ENCODE peak calls at places on chromosomes 6 and 20, in four cellular contexts. X, K, I and J are unnamed samples.

GRCh38 chr6:129865013-129865412 is 3.9 kb upstream of the TMEM244 start:
- DNase-seq in X (peak), I (no peak), K (no peak), J (no peak)

GRCh38 chr6:96032646-96033045 is 16.9 kb downstream of the FUT9 start:
- DNase-seq in X (no peak), I (no peak), K (no peak), J (no peak)

GRCh38 chr6:124882580-124883393 is 79.5 kb upstream of the RNF217 start:
- DNase-seq in X (no peak), I (no peak), K (no peak), J (no peak)

GRCh38 chr6:24936641-24937317 is 1.0 kb upstream of the RIPOR2 start:
- DNase-seq in I (no peak), X (no peak), K (no peak), J (no peak)

GRCh38 chr6:134683783-134684765 is 265.8 kb downstream of the ALDH8A1 start:
- DNase-seq in I (no peak), K (no peak), X (no peak), J (no peak)

GRCh38 chr6:119676971-119677370 is 327.4 kb upstream of the MAN1A1 start:
- DNase-seq in K (no peak), I (no peak), X (no peak), J (no peak)

GRCh38 chr6:70874181-70874913 is 82.5 kb downstream of the B3GAT2 start:
- DNase-seq in X (no peak), I (no peak), K (no peak), J (no peak)

GRCh38 chr20:31566658-31567379 is 38.3 kb upstream of the ID1 start:
- DNase-seq in K (peak), X (no peak), I (peak), J (no peak)

GRCh38 chr20:22825076-22825475 is 210.0 kb upstream of the SSTR4 start:
- DNase-seq in I (no peak), X (no peak), K (no peak), J (no peak)

GRCh38 chr6:18031680-18032256 is 44.3 kb upstream of the KIF13A start:
- DNase-seq in K (no peak), X (no peak), I (no peak), J (no peak)

GRCh38 chr20:43544501-43544900 is 14.3 kb upstream of the SGK2 start:
- DNase-seq in X (no peak), I (no peak), K (no peak), J (no peak)

GRCh38 chr6:73710470-73710869 is 14.5 kb downstream of the CD109 start:
- DNase-seq in X (no peak), K (no peak), I (no peak), J (no peak)

GRCh38 chr20:62269871-62270270 is 31.6 kb downstream of the OSBPL2 start:
- DNase-seq in X (peak), I (no peak), K (no peak), J (no peak)

GRCh38 chr6:154229796-154230195 is 126.8 kb downstream of the IPCEF1 start:
- DNase-seq in X (no peak), I (no peak), K (no peak), J (no peak)

GRCh38 chr20:48761023-48761785 is 66.6 kb downstream of the PREX1 start:
- DNase-seq in X (no peak), K (no peak), I (no peak), J (no peak)

GRCh38 chr20:58088625-58089024 is 139.8 kb downstream of the ANKRD60 start:
- DNase-seq in I (no peak), K (no peak), X (no peak), J (no peak)

GRCh38 chr20:14494355-14494754 is 156.9 kb upstream of the FLRT3 start:
- DNase-seq in X (no peak), I (no peak), K (no peak), J (no peak)

GRCh38 chr6:14682821-14683220 is 563.0 kb upstream of the JARID2 start:
- DNase-seq in K (no peak), X (no peak), I (no peak), J (no peak)

GRCh38 chr6:157798851-157799250 is 24.2 kb upstream of the SNX9 start:
- DNase-seq in I (no peak), K (no peak), X (no peak), J (no peak)

GRCh38 chr20:53748176-53748575 is 154.5 kb upstream of the ZNF217 start:
- DNase-seq in I (no peak), K (no peak), X (no peak), J (no peak)

GRCh38 chr6:85085875-85086274 is 321.5 kb upstream of the TBX18 start:
- DNase-seq in I (no peak), X (no peak), K (no peak), J (no peak)

GRCh38 chr6:1297746-1298145 is 14.2 kb upstream of the FOXQ1 start:
- DNase-seq in I (no peak), K (no peak), X (no peak), J (no peak)

GRCh38 chr6:148231572-148231971 is 111.1 kb upstream of the SASH1 start:
- DNase-seq in K (no peak), X (no peak), I (no peak), J (no peak)

GRCh38 chr6:2970034-2970685 is 1.2 kb downstream of the SERPINB6 start:
- DNase-seq in I (no peak), K (no peak), X (no peak), J (peak)

GRCh38 chr6:51684038-51684437 is 403.4 kb downstream of the PKHD1 start:
- DNase-seq in I (no peak), X (no peak), K (no peak), J (no peak)

GRCh38 chr6:73585566-73586415 is 65.0 kb upstream of the EEF1A1 start:
- DNase-seq in X (peak), I (no peak), K (no peak), J (no peak)

GRCh38 chr6:151452750-151453427 is 963 bp upstream of the RMND1 start:
- DNase-seq in I (no peak), K (no peak), X (no peak), J (peak)

GRCh38 chr6:149451361-149452061 is 33.3 kb downstream of the ZC3H12D start:
- DNase-seq in K (peak), I (peak), X (no peak), J (no peak)

GRCh38 chr6:139590206-139590605 is 215.8 kb upstream of the CITED2 start:
- DNase-seq in I (no peak), K (no peak), X (no peak), J (no peak)

GRCh38 chr20:47358672-47359532 is 2.4 kb upstream of the ZMYND8 start:
- DNase-seq in I (peak), X (peak), K (no peak), J (peak)

GRCh38 chr6:8177721-8178120 is 75.4 kb upstream of the EEF1E1 start:
- DNase-seq in X (no peak), K (no peak), I (no peak), J (no peak)

GRCh38 chr20:31695849-31696804 is 26.5 kb downstream of the BCL2L1 start:
- DNase-seq in X (no peak), K (no peak), I (no peak), J (no peak)

GRCh38 chr6:142307963-142308748 is 6.3 kb downstream of the ADGRG6 start:
- DNase-seq in K (no peak), I (no peak), X (no peak), J (no peak)

GRCh38 chr6:20542927-20543602 is 8.8 kb downstream of the CDKAL1 start:
- DNase-seq in I (no peak), X (no peak), K (no peak), J (no peak)

GRCh38 chr20:37282558-37282957 is 6.9 kb upstream of the MANBAL start:
- DNase-seq in X (no peak), K (no peak), I (no peak), J (no peak)

GRCh38 chr20:36098364-36098763 is 56.2 kb upstream of the EPB41L1 start:
- DNase-seq in X (no peak), I (no peak), K (no peak), J (no peak)

GRCh38 chr20:36102809-36103596 is 51.5 kb upstream of the EPB41L1 start:
- DNase-seq in X (no peak), K (no peak), I (no peak), J (no peak)

GRCh38 chr20:36099106-36099505 is 55.4 kb upstream of the EPB41L1 start:
- DNase-seq in K (no peak), I (no peak), X (no peak), J (no peak)

GRCh38 chr20:36102306-36102705 is 52.2 kb upstream of the EPB41L1 start:
- DNase-seq in I (no peak), X (no peak), K (no peak), J (no peak)

DNA sequence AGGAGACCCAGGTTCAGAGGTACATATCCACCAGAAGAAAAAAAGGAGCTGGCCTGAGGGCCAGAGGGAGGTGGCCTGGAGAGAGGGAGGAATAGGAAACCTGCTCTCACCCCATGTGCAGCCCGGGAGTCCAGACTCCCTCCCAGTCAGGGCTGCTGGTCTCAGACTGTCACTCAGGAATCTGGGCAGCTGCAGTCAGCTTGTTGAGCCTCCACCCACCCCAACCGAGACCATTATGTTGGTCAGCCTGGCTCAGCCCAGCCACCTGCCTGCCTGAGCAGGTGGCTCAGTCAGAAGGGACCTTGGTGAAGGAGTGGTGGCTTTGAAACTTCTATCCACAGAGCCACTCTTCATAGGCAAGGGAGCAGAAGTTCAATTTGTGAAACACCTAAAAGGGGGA is 53.3 kb upstream of the EPB41L1 start:
- DNase-seq in I (no peak), X (no peak), K (no peak), J (no peak)
- TF ChIP-seq TEAD4 in I (no peak), X (no peak), K (no peak), J (no peak)

DNA sequence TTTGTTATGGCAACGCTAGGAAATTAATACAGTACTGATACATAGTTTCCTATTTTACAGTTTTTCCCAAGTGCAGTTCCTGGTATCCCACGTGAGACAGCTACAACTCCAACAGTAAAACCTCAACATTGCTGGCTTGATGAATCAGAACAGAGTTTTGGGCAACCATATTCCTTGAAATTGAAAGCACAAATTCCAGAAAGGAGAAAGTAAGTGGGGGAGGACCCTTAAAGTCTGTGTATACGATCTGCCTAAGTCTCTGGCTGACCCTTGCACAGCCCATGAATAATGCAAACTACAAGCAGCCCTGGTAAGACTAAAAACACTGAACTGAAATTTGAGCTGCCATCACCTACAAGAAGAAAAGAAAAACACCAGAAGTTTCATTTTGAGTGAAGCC is 505.0 kb upstream of the NRSN1 start:
- DNase-seq in I (no peak), K (no peak), X (no peak), J (no peak)
- TF ChIP-seq TEAD4 in I (no peak), K (no peak), X (no peak), J (no peak)

GRCh38 chr6:159196430-159196829 is 27.2 kb downstream of the FNDC1 start:
- DNase-seq in I (no peak), K (no peak), X (no peak), J (no peak)
- TF ChIP-seq TEAD4 in I (no peak), K (no peak), X (no peak), J (no peak)

DNA sequence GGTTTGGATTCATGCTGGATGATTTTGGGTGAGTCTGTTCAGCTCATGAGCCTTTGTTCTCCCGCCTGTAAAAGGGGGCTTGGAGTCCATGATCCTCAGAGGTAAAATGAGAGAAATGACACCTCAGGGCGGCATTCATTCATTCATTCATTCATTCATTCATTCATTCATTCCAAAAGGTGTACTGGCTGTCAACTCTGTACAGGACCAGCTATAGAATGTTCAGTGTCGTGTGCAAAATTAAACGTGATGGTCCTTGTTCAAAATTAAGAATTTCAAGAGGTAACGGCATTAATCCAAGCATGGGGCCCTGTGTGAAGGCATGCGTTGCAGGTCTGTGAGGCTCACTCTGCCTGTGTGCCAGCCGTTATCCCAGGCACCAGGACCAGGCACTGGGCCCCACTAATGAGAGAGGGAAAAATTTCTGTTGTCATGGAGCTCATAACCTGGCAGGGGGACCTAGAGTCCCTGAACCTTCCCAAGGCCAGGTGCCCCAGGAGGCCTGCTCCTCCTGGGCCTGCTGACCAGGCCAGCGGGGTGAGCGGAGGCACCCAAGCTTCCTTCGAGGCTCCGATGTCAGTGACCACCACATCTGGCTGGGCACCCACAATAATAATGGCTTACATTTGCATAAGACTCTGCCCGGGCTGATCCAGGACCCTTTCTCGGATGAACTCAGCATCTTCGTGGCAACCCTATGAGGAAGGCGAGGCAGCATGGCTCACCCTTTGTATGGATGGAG is 53.2 kb downstream of the CEBPB start:
- DNase-seq in I (no peak), X (no peak), K (no peak), J (no peak)
- TF ChIP-seq TEAD4 in I (no peak), X (no peak), K (no peak), J (no peak)

GRCh38 chr6:79215233-79215824 is 19.2 kb downstream of the HMGN3 start:
- DNase-seq in K (no peak), I (no peak), X (no peak), J (no peak)
- TF ChIP-seq TEAD4 in K (no peak), I (no peak), X (no peak), J (no peak)

GRCh38 chr6:12767016-12767415 is 50.4 kb downstream of the PHACTR1 start:
- DNase-seq in X (no peak), I (no peak), K (no peak), J (no peak)

GRCh38 chr6:12766365-12766764 is 49.8 kb downstream of the PHACTR1 start:
- DNase-seq in I (no peak), K (no peak), X (no peak), J (no peak)

DNA sequence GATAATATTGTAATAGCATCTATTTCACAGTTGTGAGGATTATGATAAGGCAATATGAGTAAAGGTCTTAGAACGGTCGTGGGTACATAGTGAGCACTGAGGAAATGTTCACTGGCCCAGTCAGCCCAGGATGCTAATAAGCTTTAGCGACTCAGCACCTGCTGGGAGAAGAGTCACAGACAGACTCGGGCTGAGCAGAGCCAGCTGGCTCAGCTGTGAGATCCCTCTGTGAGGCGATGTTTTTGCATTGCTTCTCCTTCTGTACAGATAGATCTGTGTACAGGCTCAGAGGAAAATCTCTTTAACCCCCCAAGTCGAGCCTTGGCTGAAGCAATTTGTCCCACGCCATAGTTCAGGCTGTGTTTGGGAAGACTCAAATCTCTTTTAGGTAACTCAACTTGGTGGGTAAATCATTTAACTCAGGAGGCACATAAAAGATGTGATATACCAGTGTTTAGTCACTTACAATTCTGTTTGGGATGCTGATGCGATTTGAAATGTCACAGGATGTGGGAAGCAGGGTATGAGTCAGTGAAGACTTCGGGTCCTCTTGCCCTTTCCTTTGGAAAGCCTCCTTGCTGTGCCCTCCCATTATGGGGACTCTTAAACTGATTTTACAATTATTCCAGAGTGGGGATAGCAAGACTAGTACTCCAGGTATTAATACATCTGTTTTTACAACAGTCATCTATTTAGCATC is 53.1 kb downstream of the PHACTR1 start:
- DNase-seq in X (no peak), I (no peak), K (no peak), J (no peak)
- TF ChIP-seq TEAD4 in X (no peak), I (no peak), K (no peak), J (no peak)

GRCh38 chr6:147040041-147040440 is 164.2 kb upstream of the STXBP5 start:
- DNase-seq in I (no peak), K (no peak), X (no peak), J (no peak)
- TF ChIP-seq TEAD4 in I (no peak), K (no peak), X (no peak), J (no peak)

GRCh38 chr20:6576721-6577120 is 190.8 kb upstream of the BMP2 start:
- DNase-seq in K (no peak), I (no peak), X (no peak), J (no peak)
- TF ChIP-seq TEAD4 in K (no peak), I (no peak), X (no peak), J (no peak)

GRCh38 chr6:54846857-54847721 is 518 bp downstream of the FAM83B start:
- DNase-seq in I (peak), X (no peak), K (peak), J (no peak)
- TF ChIP-seq TEAD4 in I (no peak), X (no peak), K (no peak), J (no peak)

GRCh38 chr20:32820000-32820697 is 395 bp downstream of the MAPRE1 start:
- DNase-seq in I (peak), K (peak), X (peak), J (peak)

GRCh38 chr20:32823737-32824588 is 4.2 kb downstream of the MAPRE1 start:
- DNase-seq in I (no peak), X (no peak), K (no peak), J (no peak)

GRCh38 chr20:32823078-32823477 is 3.3 kb downstream of the MAPRE1 start:
- DNase-seq in X (no peak), I (no peak), K (no peak), J (no peak)

GRCh38 chr20:32822189-32822588 is 2.4 kb downstream of the MAPRE1 start:
- DNase-seq in I (no peak), K (no peak), X (no peak), J (no peak)

DNA sequence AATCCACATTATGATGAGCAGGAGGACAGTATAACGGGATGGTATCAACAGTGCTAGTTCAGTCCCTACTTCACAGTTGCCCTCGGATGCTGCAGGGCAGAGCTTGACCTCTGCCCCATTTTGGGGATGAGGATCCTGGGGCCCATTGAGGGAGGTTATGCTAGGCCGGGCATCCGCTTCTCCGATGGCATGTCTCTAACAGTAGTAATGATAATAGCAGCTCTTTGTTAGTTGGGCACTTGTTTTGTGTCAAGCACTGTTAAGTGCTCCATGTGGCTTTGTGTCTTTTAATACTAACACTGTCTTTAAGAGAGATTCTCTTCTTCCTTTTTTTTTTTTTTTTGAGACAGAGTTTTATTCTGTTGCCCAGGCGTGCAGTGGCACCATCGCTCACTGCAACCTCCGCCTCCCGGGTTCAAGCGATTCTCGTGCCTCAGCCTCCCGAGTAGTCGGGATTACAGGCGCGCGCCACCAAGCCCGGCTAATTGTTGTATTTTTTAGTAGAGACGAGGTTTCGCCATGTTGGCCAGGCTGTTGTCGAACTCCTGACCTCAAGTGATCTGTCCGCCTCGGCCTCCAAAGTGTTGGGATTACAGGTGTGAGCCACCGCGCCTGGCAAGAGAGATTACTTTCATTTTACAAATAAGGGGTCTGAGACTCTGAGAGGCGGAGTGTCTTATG is 1.1 kb downstream of the MAPRE1 start:
- DNase-seq in K (no peak), X (no peak), I (no peak), J (peak)
- TF ChIP-seq TEAD4 in K (no peak), X (no peak), I (no peak), J (no peak)